ENCODE peak calls at places on chromosomes 11 and 22, in five cellular contexts. V is cardiac muscle cell, S is neural progenitor cell, N is esophagus squamous epithelium, W is K562. P is an unnamed sample.

GRCh38 chr11:70183483-70184176 is 19.5 kb upstream of the FADD start:
- DNase-seq in V (no peak), S (no peak), N (no peak), W (no peak), P (no peak)

GRCh38 chr11:102436546-102436945 is 16.0 kb downstream of the TMEM123 start:
- DNase-seq in V (no peak), S (no peak), N (no peak), W (no peak), P (no peak)

GRCh38 chr11:8531312-8531711 is 62.7 kb downstream of the STK33 start:
- DNase-seq in V (peak), S (peak), N (no peak), W (no peak), P (no peak)

GRCh38 chr11:2533642-2534115 is 88.9 kb downstream of the KCNQ1 start:
- DNase-seq in V (peak), S (peak), N (no peak), W (peak), P (no peak)

GRCh38 chr11:128061321-128061871 is 526.0 kb downstream of the ETS1 start:
- DNase-seq in V (no peak), S (no peak), N (no peak), W (no peak), P (no peak)

GRCh38 chr11:31815743-31816466 is 4.8 kb upstream of the PAX6 start:
- DNase-seq in V (no peak), S (peak), N (no peak), W (peak), P (no peak)

GRCh38 chr11:898540-899190 is 11.9 kb downstream of the CHID1 start:
- DNase-seq in V (peak), S (peak), N (no peak), W (peak), P (no peak)

GRCh38 chr22:32204211-32204855 is 540 bp downstream of the RFPL2 start:
- DNase-seq in V (peak), S (peak), N (no peak), W (no peak), P (no peak)

DNA sequence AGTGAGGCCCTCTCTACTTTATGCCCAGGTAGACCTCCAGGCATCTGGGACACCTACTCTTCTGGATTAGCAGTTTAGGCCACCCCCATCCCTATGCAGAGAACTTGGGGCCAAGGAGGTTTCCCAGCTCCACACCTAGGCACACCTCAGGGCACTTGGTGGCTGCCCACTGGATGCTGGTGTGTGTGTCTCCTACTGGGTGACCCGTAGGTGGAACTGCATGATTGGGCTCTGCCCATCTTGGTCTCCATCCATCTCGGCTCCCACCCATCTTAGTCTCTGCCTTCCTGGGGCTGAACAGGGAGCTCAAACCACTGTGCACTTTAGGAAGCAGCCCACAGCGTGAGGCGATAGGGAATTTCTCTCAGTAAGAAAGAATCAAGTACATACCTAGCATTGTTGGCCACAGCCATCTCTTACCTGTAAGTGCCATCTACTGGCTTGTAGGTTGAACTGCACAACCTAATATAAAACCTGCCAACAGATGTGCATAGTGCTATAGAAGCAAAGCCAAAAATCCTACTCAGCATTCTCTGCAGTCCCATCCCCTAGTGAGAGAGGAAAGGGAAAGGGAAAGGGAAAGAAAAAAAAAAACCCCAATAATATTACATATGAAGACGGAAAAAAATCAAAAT is 61.6 kb upstream of the PTPN5 start:
- DNase-seq in V (peak), S (peak), N (no peak), W (peak), P (no peak)
- TF ChIP-seq CTCF in V (peak), S (peak), N (peak), W (peak), P (peak)

DNA sequence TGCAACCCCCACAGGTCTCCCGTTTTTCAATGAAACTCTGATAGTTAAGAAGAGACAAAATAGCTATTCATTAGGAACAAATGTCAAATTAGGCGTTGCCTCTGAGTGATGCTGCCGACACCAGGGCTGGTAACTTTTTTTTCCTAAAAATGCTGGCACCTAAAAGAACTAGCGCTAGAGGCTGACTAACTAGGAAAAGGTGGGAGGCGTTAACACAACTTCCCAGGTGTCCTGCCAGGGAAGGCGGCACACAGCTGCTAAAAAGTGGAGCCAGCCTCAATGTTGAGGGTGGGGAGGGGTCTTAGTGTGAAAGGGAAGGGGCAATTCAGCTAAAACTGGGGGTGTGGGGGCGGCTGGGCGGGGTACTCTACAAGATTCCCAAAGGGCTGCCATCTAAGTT is 5.4 kb downstream of the MN1 start:
- DNase-seq in V (no peak), S (no peak), N (no peak), W (no peak), P (no peak)
- H3K4me3 ChIP-seq in V (peak), S (peak), N (peak), W (no peak), P (no peak)

DNA sequence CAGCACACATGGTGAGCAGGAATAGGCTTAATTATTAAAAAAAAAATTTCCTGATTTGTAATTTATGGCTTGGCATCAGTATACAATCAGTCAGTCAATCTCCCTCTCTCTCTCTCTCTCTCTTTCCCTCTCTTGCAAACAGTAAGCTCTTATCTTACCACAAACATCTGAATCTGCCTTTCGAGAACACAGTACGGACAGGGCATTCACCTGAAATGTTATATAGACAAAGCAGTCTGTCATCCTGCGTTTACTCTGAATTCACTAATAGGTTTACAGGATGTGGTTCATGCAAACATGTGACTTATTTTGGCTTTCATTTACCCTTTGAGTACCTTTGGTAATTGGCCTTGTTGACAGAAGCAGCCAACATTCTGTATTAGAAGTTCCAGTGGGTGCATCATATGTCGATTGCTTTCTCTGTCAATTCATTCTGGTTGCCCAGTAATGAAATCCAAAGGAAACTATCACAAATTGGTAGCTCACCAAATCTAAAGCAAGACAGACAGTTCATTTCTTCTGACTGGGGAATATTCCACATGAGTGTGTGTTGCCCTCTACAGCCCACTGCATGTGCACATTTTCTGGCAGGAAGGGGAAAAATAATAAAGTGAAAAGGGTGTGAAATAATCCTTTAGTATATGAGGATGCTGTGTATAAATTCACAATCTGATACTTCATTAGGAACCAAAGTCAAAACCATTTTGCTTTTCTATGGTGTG is 1058.2 kb downstream of the LRRC4C start:
- DNase-seq in V (no peak), S (no peak), N (no peak), W (no peak), P (no peak)
- TF ChIP-seq CTCF in V (no peak), S (no peak), N (no peak), W (no peak), P (no peak)

GRCh38 chr11:67373916-67374570 is 645 bp upstream of the CLCF1 start:
- DNase-seq in V (peak), S (peak), N (no peak), W (peak), P (no peak)
- H3K4me3 ChIP-seq in V (peak), S (peak), N (peak), W (peak), P (peak)

DNA sequence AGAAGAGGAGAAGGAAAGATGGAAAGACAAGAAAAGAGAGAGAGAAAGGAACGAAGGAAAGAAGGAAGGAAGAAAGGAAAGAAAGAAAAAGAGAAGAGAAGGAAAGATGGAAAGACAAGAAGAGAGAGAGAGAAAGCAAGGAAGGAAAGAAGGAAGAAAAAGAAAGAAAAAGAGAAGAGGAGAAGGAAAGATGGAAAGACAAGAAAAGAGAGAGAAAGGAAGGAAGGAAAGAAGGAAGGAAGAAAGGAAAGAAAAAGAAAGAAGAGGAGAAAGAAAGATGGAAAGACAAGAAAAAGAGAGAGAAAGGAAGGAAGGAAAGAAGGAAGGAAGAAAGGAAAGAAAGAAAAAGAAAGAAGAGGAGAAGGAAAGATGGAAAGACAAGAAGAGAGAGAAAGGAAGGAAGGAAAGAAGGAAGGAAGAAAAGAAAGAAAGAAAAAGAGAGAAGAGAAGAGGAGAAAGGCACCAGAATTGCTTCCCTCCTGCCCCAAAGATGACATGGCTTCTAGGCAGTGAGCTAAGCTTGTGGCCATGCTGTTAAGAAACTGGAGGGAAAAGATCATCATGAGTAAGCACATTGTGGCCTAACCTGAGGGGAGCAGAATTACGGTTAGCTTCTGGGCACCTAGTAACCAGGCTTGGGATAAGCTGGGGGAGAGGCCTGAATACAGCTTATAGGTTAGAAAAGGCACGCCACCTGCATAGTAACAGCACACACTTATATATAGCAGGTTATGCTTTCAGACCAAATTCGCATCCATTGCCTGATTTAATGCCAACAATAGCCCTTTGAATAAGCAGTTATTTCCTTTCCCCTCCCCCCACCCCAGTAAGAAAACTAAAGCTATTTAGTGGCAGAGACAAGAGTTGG is 2.3 kb upstream of the ST3GAL4 start:
- DNase-seq in V (no peak), S (no peak), N (no peak), W (peak), P (no peak)
- TF ChIP-seq CTCF in V (no peak), S (no peak), N (no peak), W (no peak), P (no peak)

GRCh38 chr11:109946322-109946846 is 146.8 kb upstream of the ZC3H12C start:
- DNase-seq in V (peak), S (peak), N (peak), W (peak), P (peak)
- H3K4me3 ChIP-seq in V (no peak), S (no peak), N (peak), W (no peak), P (peak)

GRCh38 chr11:60347084-60347797 is 20.2 kb downstream of the MS4A6E start:
- DNase-seq in V (no peak), S (no peak), N (no peak), W (no peak), P (no peak)

GRCh38 chr11:60348116-60348515 is 21.1 kb downstream of the MS4A6E start:
- DNase-seq in V (no peak), S (no peak), N (no peak), W (no peak), P (no peak)

GRCh38 chr11:60344146-60344545 is 17.1 kb downstream of the MS4A6E start:
- DNase-seq in V (no peak), S (no peak), N (no peak), W (no peak), P (no peak)

GRCh38 chr11:60345489-60345888 is 18.4 kb downstream of the MS4A6E start:
- DNase-seq in V (peak), S (peak), N (no peak), W (peak), P (no peak)

DNA sequence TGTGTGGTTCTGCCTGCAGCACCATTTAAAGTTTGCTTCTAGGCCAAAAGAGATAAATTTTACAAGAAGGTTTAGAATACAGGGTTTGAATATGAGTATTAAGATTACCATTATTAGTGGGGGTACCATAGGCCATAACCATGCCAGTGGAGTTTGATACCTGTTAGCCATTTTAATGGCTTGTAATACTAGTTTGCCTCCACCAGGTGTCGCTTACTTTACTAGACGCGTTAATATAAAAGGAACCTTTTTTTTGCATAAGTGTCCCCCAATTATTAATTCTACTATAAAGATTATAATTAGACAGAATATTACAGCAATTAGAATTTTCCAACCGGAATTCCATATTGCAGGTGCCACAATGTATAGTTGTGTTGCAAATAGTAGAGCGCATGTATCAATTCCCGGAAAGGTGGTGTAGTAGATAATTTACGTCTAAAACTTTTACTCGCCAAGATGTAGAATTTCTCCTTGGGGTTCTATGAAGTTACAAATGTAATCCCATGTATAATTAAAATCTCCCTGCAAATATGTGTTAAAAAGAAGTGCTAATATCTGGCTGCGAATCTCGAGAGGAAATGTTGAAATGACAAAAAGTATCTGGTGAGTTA is 16.1 kb downstream of the MS4A6E start:
- DNase-seq in V (peak), S (peak), N (no peak), W (peak), P (no peak)
- TF ChIP-seq CTCF in V (peak), S (peak), N (peak), W (peak), P (peak)

DNA sequence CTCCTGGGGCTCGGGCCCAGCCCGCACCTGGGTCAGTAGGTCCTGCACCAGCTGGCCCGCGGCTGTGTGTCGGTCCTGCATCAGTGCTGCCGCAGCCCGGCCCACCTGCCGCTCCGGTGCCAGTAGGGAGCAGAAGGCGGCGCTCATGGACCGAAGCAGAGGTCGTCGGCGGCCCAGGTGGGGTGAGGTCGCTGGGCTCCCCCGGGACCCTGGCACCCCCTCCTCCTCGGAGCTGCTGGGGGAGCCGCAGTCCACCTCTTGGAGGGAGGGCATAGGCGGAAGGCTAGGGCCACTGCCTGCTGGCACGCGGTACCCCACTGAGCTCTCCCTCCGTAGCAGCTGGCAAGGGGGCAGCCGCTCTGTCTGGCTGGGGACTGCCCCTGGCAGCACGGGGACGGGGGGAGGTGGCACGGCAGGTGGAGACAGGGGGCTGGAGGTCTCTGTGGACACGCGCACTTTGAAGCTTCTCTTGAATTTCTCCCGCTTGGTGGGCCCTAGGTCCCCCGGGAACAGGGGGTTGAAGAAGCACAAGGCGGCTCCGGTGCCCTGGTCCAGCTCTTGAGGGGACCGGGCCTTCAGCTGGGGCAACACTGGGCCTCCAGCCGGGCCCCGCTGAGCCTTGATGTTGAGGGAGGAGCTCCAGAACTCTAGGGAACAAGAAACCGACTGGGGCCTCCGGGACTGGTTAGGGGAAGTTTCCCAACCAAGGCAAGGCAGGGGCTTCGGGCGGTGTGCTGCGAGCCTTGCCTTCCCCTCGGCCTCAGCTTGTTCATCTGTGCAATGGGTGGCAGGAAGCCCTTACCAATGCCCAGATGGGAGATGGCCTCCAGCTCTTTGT is 1.4 kb downstream of the RIN1 start:
- DNase-seq in V (no peak), S (no peak), N (no peak), W (no peak), P (no peak)
- H3K4me3 ChIP-seq in V (no peak), S (no peak), N (peak), W (no peak), P (no peak)

GRCh38 chr11:68469122-68469521 is 8.6 kb downstream of the PPP6R3 start:
- DNase-seq in V (no peak), S (no peak), N (no peak), W (no peak), P (no peak)

GRCh38 chr11:68472778-68473177 is 12.2 kb downstream of the PPP6R3 start:
- DNase-seq in V (no peak), S (no peak), N (no peak), W (no peak), P (no peak)

GRCh38 chr11:68469642-68470041 is 9.1 kb downstream of the PPP6R3 start:
- DNase-seq in V (no peak), S (no peak), N (no peak), W (no peak), P (no peak)

GRCh38 chr11:68470304-68470811 is 9.8 kb downstream of the PPP6R3 start:
- DNase-seq in V (no peak), S (no peak), N (no peak), W (peak), P (no peak)

DNA sequence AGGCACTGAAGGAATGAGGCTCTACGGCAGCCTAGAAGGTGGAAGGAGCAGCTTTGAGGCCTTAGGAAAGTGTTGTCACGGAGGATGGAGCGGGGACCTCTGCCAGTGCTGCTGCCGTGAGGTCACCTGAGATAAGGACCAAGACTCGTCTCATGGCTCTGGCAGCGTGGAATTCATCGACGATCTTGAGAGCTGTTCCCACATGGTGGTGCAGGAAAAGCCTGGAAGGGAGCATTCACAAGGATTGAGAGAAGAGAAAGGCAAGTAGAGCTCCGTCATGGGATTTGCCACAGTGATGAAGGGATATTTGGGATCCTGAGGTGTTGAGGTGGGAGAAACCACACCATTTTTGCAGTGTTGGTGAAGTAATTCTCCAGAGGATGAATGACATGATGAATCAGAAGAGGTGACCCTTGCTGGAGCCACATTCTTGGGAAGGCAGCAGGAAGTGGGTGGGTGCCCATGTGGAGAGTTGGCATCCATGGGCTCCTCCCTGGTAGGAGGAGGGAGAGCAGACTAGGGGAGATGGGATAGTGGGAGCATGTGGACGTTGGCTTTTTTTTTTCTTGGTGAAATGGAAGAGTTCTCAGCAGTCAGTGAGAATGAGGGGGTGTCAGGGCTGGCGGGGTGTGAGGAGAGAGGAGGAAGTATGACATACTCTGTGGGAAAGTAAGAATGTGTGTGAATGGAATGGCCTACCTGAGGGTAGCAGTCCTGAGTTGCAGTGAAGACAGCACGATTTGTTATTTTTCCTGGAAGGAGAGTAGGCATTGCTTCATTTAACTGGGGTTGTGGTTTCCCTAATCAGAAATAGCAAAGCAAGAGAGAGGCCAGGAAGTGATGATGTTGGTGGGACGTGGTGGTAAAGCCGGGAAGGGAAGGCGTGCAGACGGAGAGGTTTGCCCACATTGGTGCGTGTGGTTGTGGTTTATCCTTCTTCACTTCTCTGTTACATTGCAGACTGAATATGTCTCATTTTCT is 11.1 kb downstream of the PPP6R3 start:
- DNase-seq in V (no peak), S (no peak), N (no peak), W (no peak), P (no peak)
- TF ChIP-seq CTCF in V (no peak), S (no peak), N (no peak), W (no peak), P (no peak)